ENCODE peak calls at places on chromosomes 13 and 19, in four cellular contexts. H is kidney epithelial cell, D is cardiac muscle cell, A is K562. I is an unnamed sample.

GRCh38 chr13:71751074-71751473 is 115.9 kb downstream of the DACH1 start:
- DNase-seq in H (no peak), D (no peak), A (no peak), I (no peak)

GRCh38 chr13:99067160-99067985 is 89.5 kb upstream of the DOCK9 start:
- DNase-seq in H (peak; percentile 83), D (peak; percentile 33), A (no peak), I (no peak)

GRCh38 chr13:112887557-112887991 is 81.4 kb upstream of the MCF2L start:
- DNase-seq in H (no peak), D (no peak), A (no peak), I (no peak)

GRCh38 chr19:9793051-9793591 is 24.6 kb upstream of the ZNF846 start:
- DNase-seq in H (no peak), D (peak; percentile 68), A (peak; percentile 23), I (no peak)

GRCh38 chr13:44249439-44249838 is 124.2 kb upstream of the SERP2 start:
- DNase-seq in H (no peak), D (peak; percentile 85), A (no peak), I (no peak)

GRCh38 chr19:45391871-45392665 is 12.8 kb downstream of the PPP1R13L start:
- DNase-seq in H (no peak), D (no peak), A (no peak), I (peak; percentile 35)

GRCh38 chr19:47446534-47447469 is 24.9 kb downstream of the SLC8A2 start:
- DNase-seq in H (no peak), D (peak; percentile 27), A (peak; percentile 93), I (peak; percentile 94)

GRCh38 chr13:113397606-113398425 is 33.9 kb upstream of the GRTP1 start:
- DNase-seq in H (no peak), D (no peak), A (no peak), I (peak; percentile 43)

GRCh38 chr13:100541882-100542545 is 46.6 kb downstream of the GGACT start:
- DNase-seq in H (no peak), D (no peak), A (no peak), I (no peak)

GRCh38 chr13:104987621-104988020 is 1547.8 kb downstream of the EFNB2 start:
- DNase-seq in H (no peak), D (no peak), A (no peak), I (no peak)

GRCh38 chr13:98334620-98335205 is 157.6 kb upstream of the RNF113B start:
- DNase-seq in H (no peak), D (no peak), A (no peak), I (no peak)

GRCh38 chr19:31387662-31388175 is 38.5 kb upstream of the TSHZ3 start:
- DNase-seq in H (no peak), D (no peak), A (no peak), I (no peak)

GRCh38 chr19:31390721-31391120 is 41.5 kb upstream of the TSHZ3 start:
- DNase-seq in H (no peak), D (no peak), A (no peak), I (no peak)

GRCh38 chr19:31392514-31392913 is 43.3 kb upstream of the TSHZ3 start:
- DNase-seq in H (no peak), D (peak; percentile 19), A (no peak), I (no peak)

GRCh38 chr19:31389874-31390273 is 40.6 kb upstream of the TSHZ3 start:
- DNase-seq in H (no peak), D (no peak), A (no peak), I (no peak)

GRCh38 chr19:31391518-31391917 is 42.3 kb upstream of the TSHZ3 start:
- DNase-seq in H (no peak), D (no peak), A (no peak), I (no peak)
- H3K4me3 ChIP-seq in H (no peak overlapping the region), D (no peak overlapping the region), A (no peak overlapping the region), I (no peak overlapping the region)

GRCh38 chr19:18203863-18204393 is at the start of gene RAB3A:
- DNase-seq in H (peak; percentile 100), D (peak; percentile 100), A (peak; percentile 98), I (peak; percentile 99)
- H3K27me3 ChIP-seq in H (peaks cover 15% of the 10 kb centered on the region), D (no peaks in the 10 kb centered on the region), A (no peaks in the 10 kb centered on the region), I (peaks cover 4% of the 10 kb centered on the region)

GRCh38 chr19:35940078-35940775 is 4.1 kb downstream of the LRFN3 start:
- DNase-seq in H (no peak), D (no peak), A (no peak), I (peak; percentile 45)

GRCh38 chr19:35937345-35938281 is 1.4 kb downstream of the LRFN3 start:
- DNase-seq in H (no peak), D (no peak), A (no peak), I (peak; percentile 61)

GRCh38 chr19:35936738-35937268 is 629 bp downstream of the LRFN3 start:
- DNase-seq in H (no peak), D (no peak), A (no peak), I (peak; percentile 45)

GRCh38 chr19:35939307-35940077 is 3.3 kb downstream of the LRFN3 start:
- DNase-seq in H (no peak), D (no peak), A (no peak), I (peak; percentile 50)

DNA sequence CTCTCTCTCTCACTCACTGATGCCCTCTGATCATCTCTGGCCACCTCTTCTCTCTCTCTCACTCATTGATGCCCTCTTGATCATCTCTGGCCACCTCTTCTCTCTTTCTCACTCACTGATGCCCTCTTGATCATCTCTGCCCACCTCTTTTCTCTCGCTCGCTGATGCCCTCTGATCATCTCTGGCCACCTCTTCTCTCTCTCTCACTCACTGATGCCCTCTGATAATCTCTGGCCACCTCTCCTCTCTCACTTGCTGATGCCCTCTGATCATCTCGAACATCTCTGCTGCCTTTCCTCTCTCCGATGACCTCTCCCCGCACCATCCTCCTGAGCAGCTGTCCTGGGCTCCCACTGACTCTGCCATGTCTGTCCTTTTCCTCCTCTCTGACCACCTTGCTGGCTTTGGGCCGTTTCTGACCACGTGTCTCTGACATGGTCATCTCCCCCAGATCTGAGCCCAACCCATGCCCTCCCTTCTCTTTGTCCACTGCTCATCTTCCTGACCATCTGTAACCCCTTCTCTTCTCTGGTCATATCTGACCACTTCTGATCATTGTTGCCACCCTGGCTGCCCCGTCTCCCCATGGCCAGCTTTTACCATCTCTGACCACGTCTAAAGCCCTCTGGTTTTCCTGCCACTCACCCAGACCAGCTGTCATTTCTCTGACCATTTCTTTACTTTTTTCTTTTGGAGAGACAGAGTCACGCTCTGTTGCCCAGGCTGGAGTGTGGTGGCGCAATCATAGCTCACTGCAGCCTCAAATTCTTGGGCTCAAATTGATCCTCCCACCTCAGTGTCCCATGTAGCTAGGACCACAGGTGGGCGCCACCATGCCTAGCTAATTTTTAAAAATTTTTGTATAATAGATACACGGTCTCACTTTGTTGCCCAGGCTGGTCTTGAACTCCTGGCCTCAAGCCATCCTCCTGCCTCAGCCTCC is 2.4 kb downstream of the LRFN3 start:
- DNase-seq in H (no peak), D (no peak), A (no peak), I (no peak)
- H3K4me3 ChIP-seq in H (no peak overlapping the region), D (no peak overlapping the region), A (no peak overlapping the region), I (no peak overlapping the region)

DNA sequence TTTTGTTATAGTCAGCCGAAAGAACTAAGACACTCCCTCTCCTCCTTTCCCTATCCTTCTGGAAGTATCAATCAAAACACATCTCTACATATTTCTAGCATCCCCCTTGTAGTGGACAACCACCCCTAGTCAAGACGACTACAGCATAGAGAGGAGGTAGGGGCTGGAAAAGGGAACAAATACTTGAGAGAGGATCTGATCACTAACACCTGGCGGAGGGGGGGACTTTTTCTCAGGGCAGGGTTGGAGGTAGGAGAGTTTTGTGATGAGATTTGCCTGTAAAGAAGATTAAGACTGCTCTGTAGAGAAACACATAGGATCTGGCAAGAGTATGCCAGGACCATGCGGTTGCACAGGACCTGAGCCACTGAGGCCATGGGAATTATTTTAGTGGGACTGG is 208.1 kb downstream of the SHISA2 start:
- DNase-seq in H (no peak), D (no peak), A (no peak), I (no peak)
- H3K27me3 ChIP-seq in H (no peaks in the 10 kb centered on the region), D (no peaks in the 10 kb centered on the region), A (no peaks in the 10 kb centered on the region), I (no peaks in the 10 kb centered on the region)

GRCh38 chr19:51706296-51706695 is 13.2 kb downstream of the SPACA6 start:
- DNase-seq in H (no peak), D (no peak), A (no peak), I (no peak)
- H3K4me3 ChIP-seq in H (no peak overlapping the region), D (no peak overlapping the region), A (no peak overlapping the region), I (no peak overlapping the region)